ENCODE peak calls at places on chromosomes 5 and 9, in six cellular contexts. I is pons, H is fibroblast of pulmonary artery, P is hepatocyte, S is hypothalamus, T is neural crest cell. O is an unnamed sample.

GRCh38 chr5:132592521-132592920 is 35.7 kb downstream of the RAD50 start:
- DNase-seq in I (no peak), H (no peak), P (no peak), S (no peak), T (no peak), O (no peak)

GRCh38 chr5:39400711-39401385 is 23.9 kb downstream of the DAB2 start:
- DNase-seq in I (peak), H (no peak), P (peak), S (no peak), T (no peak), O (no peak)

GRCh38 chr9:4964540-4964939 is 20.5 kb upstream of the JAK2 start:
- DNase-seq in I (no peak), H (no peak), P (no peak), S (no peak), T (no peak), O (no peak)

GRCh38 chr5:172772112-172772906 is 1.3 kb upstream of the DUSP1 start:
- DNase-seq in I (peak), H (peak), P (peak), S (peak), T (peak), O (peak)

GRCh38 chr9:88833946-88834345 is 157.3 kb upstream of the S1PR3 start:
- DNase-seq in I (no peak), H (no peak), P (no peak), S (no peak), T (no peak), O (no peak)

GRCh38 chr5:88819332-88819999 is 63.5 kb downstream of the MEF2C start:
- DNase-seq in I (no peak), H (no peak), P (no peak), S (no peak), T (no peak), O (no peak)

GRCh38 chr9:96621619-96622018 is 2.0 kb upstream of the CDC14B start:
- DNase-seq in I (no peak), H (no peak), P (no peak), S (no peak), T (no peak), O (no peak)

GRCh38 chr9:8750639-8751041 is 951.1 kb upstream of the DMAC1 start:
- DNase-seq in I (peak), H (peak), P (peak), S (no peak), T (no peak), O (no peak)

GRCh38 chr5:171629221-171630005 is 156.2 kb upstream of the SMIM23 start:
- DNase-seq in I (no peak), H (peak), P (no peak), S (no peak), T (no peak), O (peak)

GRCh38 chr5:160188151-160188967 is 40.9 kb upstream of the FABP6 start:
- DNase-seq in I (no peak), H (peak), P (peak), S (no peak), T (no peak), O (peak)

GRCh38 chr9:120646943-120647342 is 67.0 kb upstream of the CDK5RAP2 start:
- DNase-seq in I (no peak), H (no peak), P (peak), S (no peak), T (no peak), O (no peak)

GRCh38 chr5:96067902-96068614 is 106.4 kb upstream of the ELL2 start:
- DNase-seq in I (no peak), H (peak), P (peak), S (no peak), T (no peak), O (no peak)

GRCh38 chr9:117044241-117044640 is 357.1 kb downstream of the TRIM32 start:
- DNase-seq in I (no peak), H (no peak), P (no peak), S (no peak), T (no peak), O (no peak)

GRCh38 chr9:113828211-113828610 is 47.9 kb upstream of the ZNF618 start:
- DNase-seq in I (no peak), H (no peak), P (no peak), S (no peak), T (no peak), O (no peak)

GRCh38 chr9:13552606-13553215 is 273.2 kb upstream of the MPDZ start:
- DNase-seq in I (no peak), H (no peak), P (no peak), S (no peak), T (no peak), O (no peak)